ENCODE peak calls at places on chromosomes 12 and 14, in eight cellular contexts. N is germinal center; D is RKO; C is naive thymus-derived CD8-positive, alpha-beta T cell; B is stimulated activated CD4-positive, alpha-beta T cell treated with anti-CD3 and anti-CD28 coated beads, Interleukin-1b, Interleukin-23, amount 100 ng/mL, for 1 hour; V is astrocyte; O is progenitor cell of endocrine pancreas; E is WTC11. L is an unnamed sample.

GRCh38 chr12:112350593-112351592 is 31.3 kb downstream of the HECTD4 start:
- DNase-seq in N (no peak), D (no peak), C (no peak), B (no peak), V (peak), O (no peak), E (no peak), L (no peak)

GRCh38 chr14:103155013-103155412 is 31.8 kb downstream of the TNFAIP2 start:
- DNase-seq in N (no peak), D (peak), C (no peak), B (no peak), V (no peak), O (no peak), E (no peak), L (peak)

GRCh38 chr14:100275214-100275613 is 31.0 kb downstream of the SLC25A29 start:
- DNase-seq in N (no peak), D (no peak), C (no peak), B (no peak), V (no peak), O (no peak), E (no peak), L (no peak)

GRCh38 chr12:6452245-6452731 is 446 bp downstream of the TAPBPL start:
- DNase-seq in N (no peak), D (no peak), C (no peak), B (no peak), V (no peak), O (no peak), E (peak), L (peak)

GRCh38 chr14:100784523-100785337 is 41.2 kb upstream of the MEG3 start:
- DNase-seq in N (no peak), D (no peak), C (no peak), B (no peak), V (no peak), O (no peak), E (no peak), L (no peak)

GRCh38 chr12:2447861-2448260 is 346.9 kb upstream of the FKBP4 start:
- DNase-seq in N (no peak), D (no peak), C (no peak), B (no peak), V (no peak), O (no peak), E (no peak), L (peak)

GRCh38 chr12:2976581-2976996 is 17.4 kb downstream of the TEAD4 start:
- DNase-seq in N (no peak), D (no peak), C (no peak), B (no peak), V (no peak), O (no peak), E (peak), L (no peak)

GRCh38 chr14:36820111-36820709 is 158.6 kb downstream of the PAX9 start:
- DNase-seq in N (no peak), D (no peak), C (no peak), B (no peak), V (no peak), O (no peak), E (no peak), L (no peak)

GRCh38 chr12:96434107-96434506 is 33.9 kb upstream of the CDK17 start:
- DNase-seq in N (no peak), D (peak), C (peak), B (no peak), V (peak), O (no peak), E (no peak), L (no peak)